ENCODE peak calls at places on chromosomes 5 and 9, in eight cellular contexts. One of them, this sample, is unnamed.

GRCh38 chr5:42621662-42622061 is 135.0 kb upstream of the CCDC152 start:
- DNase-seq in activated CD4-positive, alpha-beta T cell treated with anti-CD3 and anti-CD28 coated beads for 36 hours: no peak
- DNase-seq in progenitor cell of endocrine pancreas: no peak
- DNase-seq in stimulated activated CD4-positive, alpha-beta T cell treated with anti-CD3 and anti-CD28 coated beads, TNF-alpha, amount 100 ng/mL, for 4 hours: no peak
- DNase-seq in T-helper 2 cell: no peak
- DNase-seq in foreskin keratinocyte: no peak
- DNase-seq in sigmoid colon: no peak
- DNase-seq in T47D: no peak
- DNase-seq in this sample: no peak

GRCh38 chr5:56638061-56638621 is 177.2 kb upstream of the MAP3K1 start:
- DNase-seq in activated CD4-positive, alpha-beta T cell treated with anti-CD3 and anti-CD28 coated beads for 36 hours: no peak
- DNase-seq in progenitor cell of endocrine pancreas: peak
- DNase-seq in stimulated activated CD4-positive, alpha-beta T cell treated with anti-CD3 and anti-CD28 coated beads, TNF-alpha, amount 100 ng/mL, for 4 hours: no peak
- DNase-seq in T-helper 2 cell: no peak
- DNase-seq in foreskin keratinocyte: no peak
- DNase-seq in sigmoid colon: no peak
- DNase-seq in T47D: no peak
- DNase-seq in this sample: no peak

GRCh38 chr9:124259273-124260078 is 1.7 kb downstream of the NEK6 start:
- DNase-seq in activated CD4-positive, alpha-beta T cell treated with anti-CD3 and anti-CD28 coated beads for 36 hours: no peak
- DNase-seq in progenitor cell of endocrine pancreas: no peak
- DNase-seq in stimulated activated CD4-positive, alpha-beta T cell treated with anti-CD3 and anti-CD28 coated beads, TNF-alpha, amount 100 ng/mL, for 4 hours: no peak
- DNase-seq in T-helper 2 cell: no peak
- DNase-seq in foreskin keratinocyte: no peak
- DNase-seq in sigmoid colon: peak
- DNase-seq in T47D: peak
- DNase-seq in this sample: no peak

GRCh38 chr5:141811287-141812155 is 66.7 kb downstream of the PCDH1 start:
- DNase-seq in activated CD4-positive, alpha-beta T cell treated with anti-CD3 and anti-CD28 coated beads for 36 hours: peak
- DNase-seq in progenitor cell of endocrine pancreas: peak
- DNase-seq in stimulated activated CD4-positive, alpha-beta T cell treated with anti-CD3 and anti-CD28 coated beads, TNF-alpha, amount 100 ng/mL, for 4 hours: no peak
- DNase-seq in T-helper 2 cell: peak
- DNase-seq in foreskin keratinocyte: no peak
- DNase-seq in sigmoid colon: no peak
- DNase-seq in T47D: peak
- DNase-seq in this sample: peak

GRCh38 chr5:159339451-159339850 is 9.2 kb upstream of the IL12B start:
- DNase-seq in activated CD4-positive, alpha-beta T cell treated with anti-CD3 and anti-CD28 coated beads for 36 hours: no peak
- DNase-seq in progenitor cell of endocrine pancreas: no peak
- DNase-seq in stimulated activated CD4-positive, alpha-beta T cell treated with anti-CD3 and anti-CD28 coated beads, TNF-alpha, amount 100 ng/mL, for 4 hours: no peak
- DNase-seq in T-helper 2 cell: no peak
- DNase-seq in foreskin keratinocyte: no peak
- DNase-seq in sigmoid colon: no peak
- DNase-seq in T47D: no peak
- DNase-seq in this sample: no peak

GRCh38 chr9:116647515-116647809 is 39.6 kb upstream of the TRIM32 start:
- DNase-seq in activated CD4-positive, alpha-beta T cell treated with anti-CD3 and anti-CD28 coated beads for 36 hours: no peak
- DNase-seq in progenitor cell of endocrine pancreas: no peak
- DNase-seq in stimulated activated CD4-positive, alpha-beta T cell treated with anti-CD3 and anti-CD28 coated beads, TNF-alpha, amount 100 ng/mL, for 4 hours: no peak
- DNase-seq in T-helper 2 cell: no peak
- DNase-seq in foreskin keratinocyte: no peak
- DNase-seq in sigmoid colon: no peak
- DNase-seq in T47D: no peak
- DNase-seq in this sample: no peak

GRCh38 chr5:157431544-157432200 is 28.3 kb upstream of the NIPAL4 start:
- DNase-seq in activated CD4-positive, alpha-beta T cell treated with anti-CD3 and anti-CD28 coated beads for 36 hours: peak
- DNase-seq in progenitor cell of endocrine pancreas: no peak
- DNase-seq in stimulated activated CD4-positive, alpha-beta T cell treated with anti-CD3 and anti-CD28 coated beads, TNF-alpha, amount 100 ng/mL, for 4 hours: peak
- DNase-seq in T-helper 2 cell: no peak
- DNase-seq in foreskin keratinocyte: peak
- DNase-seq in sigmoid colon: no peak
- DNase-seq in T47D: no peak
- DNase-seq in this sample: no peak

GRCh38 chr9:129394011-129394919 is 216.2 kb upstream of the IER5L start:
- DNase-seq in activated CD4-positive, alpha-beta T cell treated with anti-CD3 and anti-CD28 coated beads for 36 hours: no peak
- DNase-seq in progenitor cell of endocrine pancreas: no peak
- DNase-seq in stimulated activated CD4-positive, alpha-beta T cell treated with anti-CD3 and anti-CD28 coated beads, TNF-alpha, amount 100 ng/mL, for 4 hours: no peak
- DNase-seq in T-helper 2 cell: no peak
- DNase-seq in foreskin keratinocyte: no peak
- DNase-seq in sigmoid colon: no peak
- DNase-seq in T47D: no peak
- DNase-seq in this sample: no peak

This sample was measured in caudate nucleus.